ENCODE peak calls at places on chromosomes 7 and 10, in eight cellular contexts. L is left ventricle myocardium inferior, Q is neuronal stem cell, B is neural progenitor cell, T is foreskin keratinocyte, C is GM23248, O is IMR-90, S is right lobe of liver. P is an unnamed sample.

GRCh38 chr7:117273325-117274292 is 49.2 kb downstream of the WNT2 start:
- DNase-seq in C (no peak), S (no peak), L (no peak), Q (no peak), T (peak), B (peak), O (no peak), P (no peak)

GRCh38 chr10:3502606-3503005 is 282.4 kb downstream of the KLF6 start:
- DNase-seq in S (no peak), O (no peak), L (no peak), T (no peak), C (no peak), B (no peak), Q (no peak), P (no peak)

GRCh38 chr10:107477266-107477665 is 312.8 kb upstream of the SORCS1 start:
- DNase-seq in L (no peak), S (no peak), C (no peak), O (no peak), Q (no peak), T (no peak), B (no peak), P (no peak)

GRCh38 chr10:31526681-31527080 is 207.7 kb downstream of the ZEB1 start:
- DNase-seq in T (no peak), L (no peak), Q (no peak), C (peak), O (peak), B (no peak), S (no peak), P (peak)

GRCh38 chr7:22565315-22565811 is 65.4 kb upstream of the STEAP1B start:
- DNase-seq in C (peak), O (peak), T (peak), L (no peak), S (no peak), Q (no peak), B (no peak), P (peak)

GRCh38 chr7:22675436-22675835 is 51.6 kb upstream of the IL6 start:
- DNase-seq in O (no peak), S (no peak), C (no peak), B (no peak), T (no peak), Q (no peak), L (no peak), P (no peak)

GRCh38 chr7:51645298-51645697 is 328.7 kb upstream of the COBL start:
- DNase-seq in Q (peak), B (peak), C (no peak), L (no peak), S (no peak), O (no peak), T (no peak), P (no peak)

GRCh38 chr10:128178319-128178937 is 52.2 kb upstream of the MKI67 start:
- DNase-seq in C (peak), L (no peak), B (peak), T (no peak), O (peak), S (peak), Q (peak), P (no peak)

GRCh38 chr10:20004087-20004523 is 187.9 kb downstream of the PLXDC2 start:
- DNase-seq in L (peak), B (no peak), S (peak), O (peak), Q (no peak), T (no peak), C (peak), P (peak)

GRCh38 chr10:52343439-52343838 is 29.4 kb downstream of the DKK1 start:
- DNase-seq in O (no peak), T (no peak), B (no peak), L (no peak), Q (no peak), S (no peak), C (no peak), P (no peak)

GRCh38 chr7:49850921-49851613 is 77.6 kb downstream of the VWC2 start:
- DNase-seq in S (no peak), B (no peak), O (no peak), T (no peak), L (no peak), Q (no peak), C (peak), P (no peak)

GRCh38 chr10:23204773-23205172 is 12.7 kb downstream of the PTF1A start:
- DNase-seq in Q (no peak), C (no peak), O (no peak), L (no peak), B (peak), S (no peak), T (no peak), P (no peak)

GRCh38 chr7:135335628-135336139 is 102.0 kb downstream of the STRA8 start:
- DNase-seq in T (peak), O (peak), S (peak), Q (peak), C (peak), L (peak), B (peak), P (no peak)

GRCh38 chr7:11780267-11780666 is 51.7 kb downstream of the THSD7A start:
- DNase-seq in L (no peak), O (no peak), Q (no peak), B (no peak), S (no peak), T (no peak), C (no peak), P (no peak)

GRCh38 chr10:15815242-15815885 is 44.9 kb downstream of the MINDY3 start:
- DNase-seq in C (no peak), O (no peak), Q (no peak), T (no peak), S (no peak), L (no peak), B (no peak), P (no peak)
- H3K27ac ChIP-seq in C (no peak), O (no peak), Q (no peak), T (no peak), S (no peak), L (peak), B (no peak), P (no peak)

DNA sequence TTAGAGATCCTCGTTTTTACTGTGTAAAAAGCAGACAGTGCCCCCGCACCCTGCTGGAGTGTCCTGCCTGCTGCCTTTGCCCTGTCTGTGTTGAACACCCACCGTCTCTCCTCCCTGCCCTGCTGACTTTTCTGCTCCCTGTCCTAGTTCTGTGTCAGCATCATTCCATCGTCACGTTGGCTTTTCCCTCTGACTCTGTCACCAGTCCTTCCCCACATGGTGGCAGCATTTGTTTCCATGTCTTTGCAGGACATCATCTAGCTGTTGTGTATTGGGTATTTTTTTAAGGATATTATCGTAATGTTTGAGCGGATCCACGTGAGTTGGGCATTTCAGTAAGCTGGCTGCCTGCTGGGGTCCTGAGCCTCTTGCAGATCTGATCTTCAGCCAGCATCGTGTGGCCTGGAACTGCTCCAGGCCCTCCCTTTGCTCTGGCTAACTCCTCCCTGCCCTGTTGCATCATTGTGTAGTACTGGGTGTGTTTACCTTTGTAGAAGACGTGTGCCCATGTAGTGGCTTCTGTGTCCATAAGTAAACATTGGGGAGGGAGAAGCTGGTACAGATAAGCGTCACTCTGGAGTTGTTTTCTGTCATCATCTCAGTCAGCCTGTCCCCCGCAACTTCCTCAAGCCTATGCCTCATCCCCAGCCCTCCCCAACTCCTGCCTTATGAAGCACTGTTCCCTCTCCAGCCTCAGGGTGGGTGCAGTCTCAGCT is 44.2 kb downstream of the TRRAP start:
- DNase-seq in O (peak), Q (no peak), L (no peak), B (no peak), T (no peak), C (peak), S (peak), P (no peak)
- H3K27ac ChIP-seq in O (peak), Q (no peak), L (no peak), B (no peak), T (no peak), C (no peak), S (peak), P (no peak)

GRCh38 chr10:8194050-8194449 is 139.6 kb downstream of the GATA3 start:
- DNase-seq in L (no peak), T (peak), S (no peak), Q (no peak), B (no peak), C (no peak), O (no peak), P (no peak)
- H3K27ac ChIP-seq in L (no peak), T (no peak), S (no peak), Q (no peak), B (no peak), C (no peak), O (no peak), P (no peak)

GRCh38 chr10:29630205-29631048 is 4.3 kb downstream of the SVIL start:
- DNase-seq in L (no peak), T (peak), B (no peak), C (no peak), Q (no peak), S (no peak), O (no peak), P (no peak)
- H3K27ac ChIP-seq in L (peak), T (peak), B (no peak), C (no peak), Q (no peak), S (no peak), O (no peak), P (peak)

DNA sequence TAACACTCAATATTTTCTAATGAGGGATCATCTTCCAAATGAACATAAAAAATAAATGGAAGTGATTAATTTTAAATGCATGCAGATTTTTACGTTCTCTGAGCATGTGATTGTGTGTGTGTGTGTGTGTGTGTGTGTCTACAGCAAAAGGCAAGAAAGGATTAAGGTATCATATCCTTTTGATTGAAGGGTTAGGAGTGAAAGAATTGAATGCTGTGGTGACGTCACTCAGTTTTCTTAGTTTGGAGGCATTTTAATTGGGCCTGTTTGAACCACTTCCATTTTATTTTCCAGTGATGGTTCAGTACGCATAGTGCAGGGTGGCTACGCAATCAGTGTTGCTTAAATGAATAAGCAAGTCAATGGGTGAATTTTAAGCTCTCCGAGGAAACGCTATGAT is 31.2 kb downstream of the TACC2 start:
- DNase-seq in O (no peak), S (no peak), Q (no peak), C (no peak), T (no peak), B (no peak), L (no peak), P (no peak)
- H3K27ac ChIP-seq in O (no peak), S (no peak), Q (no peak), C (no peak), T (peak), B (peak), L (peak), P (no peak)

GRCh38 chr7:55565693-55566092 is 6.6 kb downstream of the VOPP1 start:
- DNase-seq in C (no peak), L (no peak), O (no peak), B (no peak), Q (no peak), S (no peak), T (no peak), P (no peak)
- H3K27ac ChIP-seq in C (no peak), L (no peak), O (no peak), B (no peak), Q (no peak), S (no peak), T (no peak), P (no peak)